ENCODE peak calls at places on chromosomes 12 and 14, in eight cellular contexts. B is left colon, Z is astrocyte of the spinal cord, M is GM23248, I is hepatocyte, S is iPS DF 19.7, L is NCI-H345, T is T-helper 2 cell. N is an unnamed sample.

GRCh38 chr12:61095131-61095530 is 1165.1 kb upstream of the USP15 start:
- DNase-seq in B (no peak), Z (no peak), M (peak), I (no peak), S (no peak), L (no peak), T (no peak), N (no peak)

GRCh38 chr14:69137456-69138188 is 15.3 kb downstream of the DCAF5 start:
- DNase-seq in B (no peak), Z (no peak), M (peak), I (no peak), S (no peak), L (no peak), T (no peak), N (no peak)

GRCh38 chr12:40692617-40693502 is 621 bp downstream of the CNTN1 start:
- DNase-seq in B (peak), Z (no peak), M (peak), I (peak), S (no peak), L (peak), T (no peak), N (peak)

GRCh38 chr14:105818712-105819005 is 292.3 kb downstream of the TMEM121 start:
- DNase-seq in B (no peak), Z (no peak), M (no peak), I (no peak), S (no peak), L (no peak), T (no peak), N (no peak)

GRCh38 chr14:34722723-34723545 is 8.5 kb upstream of the CFL2 start:
- DNase-seq in B (peak), Z (peak), M (peak), I (peak), S (peak), L (peak), T (no peak), N (peak)

GRCh38 chr14:97412933-97413574 is 615.9 kb downstream of the VRK1 start:
- DNase-seq in B (no peak), Z (no peak), M (no peak), I (no peak), S (no peak), L (no peak), T (no peak), N (no peak)

GRCh38 chr14:106694638-106695393 is 1168.4 kb downstream of the TMEM121 start:
- DNase-seq in B (peak), Z (no peak), M (no peak), I (no peak), S (no peak), L (peak), T (peak), N (no peak)

GRCh38 chr12:95304673-95305198 is 87.1 kb downstream of the VEZT start:
- DNase-seq in B (no peak), Z (no peak), M (peak), I (no peak), S (no peak), L (no peak), T (no peak), N (no peak)

GRCh38 chr14:47044841-47045240 is 393.3 kb upstream of the RPL10L start:
- DNase-seq in B (no peak), Z (peak), M (no peak), I (peak), S (peak), L (peak), T (no peak), N (peak)

GRCh38 chr12:38736821-38737220 is 168.6 kb downstream of the CPNE8 start:
- DNase-seq in B (no peak), Z (no peak), M (no peak), I (no peak), S (no peak), L (no peak), T (no peak), N (no peak)

N was measured in COR-L47.